ENCODE peak calls at places on chromosomes 13 and 19, in eight cellular contexts. T is dorsolateral prefrontal cortex, Z is fibroblast of the aortic adventitia, V is IMR-90, X is AG04450, I is NT2/D1, M is thoracic aorta, W is mesendoderm. K is an unnamed sample.

GRCh38 chr13:23796546-23796945 is 92.7 kb downstream of the MIPEP start:
- DNase-seq in X (no peak), M (no peak), T (no peak), V (peak), Z (no peak), I (no peak), W (no peak), K (peak)

GRCh38 chr13:78604782-78605611 is 1.6 kb upstream of the POU4F1 start:
- DNase-seq in V (peak), X (no peak), W (peak), Z (no peak), I (no peak), T (no peak), M (no peak), K (peak)

GRCh38 chr13:113224486-113224885 is 15.1 kb downstream of the CUL4A start:
- DNase-seq in Z (no peak), T (no peak), I (no peak), X (no peak), V (no peak), M (no peak), W (no peak), K (peak)

GRCh38 chr13:45179428-45179827 is 21.4 kb downstream of the KCTD4 start:
- DNase-seq in X (no peak), Z (no peak), T (no peak), M (no peak), V (peak), W (no peak), I (no peak), K (no peak)

GRCh38 chr19:23771761-23772667 is 13.3 kb upstream of the ZNF681 start:
- DNase-seq in X (no peak), Z (no peak), V (no peak), I (no peak), W (no peak), M (no peak), T (no peak), K (peak)

GRCh38 chr13:74243637-74244526 is 109.7 kb upstream of the KLF12 start:
- DNase-seq in Z (peak), V (peak), I (no peak), T (no peak), M (no peak), X (no peak), W (no peak), K (peak)

GRCh38 chr13:99859178-99860177 is 112.1 kb downstream of the ZIC5 start:
- DNase-seq in W (no peak), V (no peak), I (no peak), M (no peak), Z (no peak), T (no peak), X (no peak), K (no peak)

GRCh38 chr13:113080361-113080831 is 25.2 kb upstream of the F7 start:
- DNase-seq in M (no peak), W (no peak), Z (no peak), V (no peak), I (no peak), T (peak), X (no peak), K (no peak)

GRCh38 chr13:41622545-41623429 is 165.4 kb downstream of the RGCC start:
- DNase-seq in M (no peak), I (no peak), T (no peak), Z (peak), X (no peak), W (no peak), V (peak), K (no peak)

GRCh38 chr13:112672651-112673284 is 17.1 kb upstream of the ATP11A start:
- DNase-seq in X (no peak), I (no peak), W (no peak), Z (no peak), T (no peak), V (no peak), M (no peak), K (no peak)

GRCh38 chr13:77000475-77000874 is 8.6 kb downstream of the CLN5 start:
- DNase-seq in T (no peak), V (no peak), W (no peak), M (no peak), I (no peak), X (no peak), Z (peak), K (no peak)

DNA sequence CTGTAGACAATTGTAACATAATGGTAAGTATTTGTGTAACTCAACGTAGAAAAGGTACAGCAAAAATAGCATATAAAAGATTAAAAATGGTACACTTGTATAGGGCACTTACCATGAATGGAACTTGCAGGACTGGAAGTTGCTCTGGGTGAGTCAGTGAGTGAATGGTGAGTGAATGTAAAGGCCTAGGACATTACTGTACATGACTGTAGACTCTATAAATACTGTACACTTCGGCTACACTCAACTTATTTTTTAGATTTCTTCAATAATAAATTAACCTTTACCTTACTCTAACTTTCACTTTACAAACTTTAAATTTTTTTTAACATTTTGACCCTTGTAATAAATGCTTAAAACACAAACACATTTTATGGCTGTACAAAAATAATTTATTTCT is 72.1 kb upstream of the FAM216B start:
- DNase-seq in Z (no peak), W (no peak), T (no peak), M (no peak), X (no peak), I (no peak), V (no peak), K (peak)
- H3K4me3 ChIP-seq in Z (no peak), W (no peak), T (no peak), M (no peak), X (no peak), I (no peak), V (no peak), K (no peak)

GRCh38 chr13:114282143-114282685 is 813 bp downstream of the UPF3A start:
- DNase-seq in W (no peak), T (no peak), I (peak), V (peak), M (no peak), X (no peak), Z (peak), K (no peak)

GRCh38 chr13:114279146-114279545 is 2.3 kb upstream of the UPF3A start:
- DNase-seq in T (no peak), Z (no peak), I (no peak), M (no peak), W (peak), X (no peak), V (no peak), K (no peak)

GRCh38 chr13:114281351-114282142 is at the start of gene UPF3A:
- DNase-seq in M (peak), Z (peak), W (peak), X (peak), I (peak), T (peak), V (peak), K (peak)

GRCh38 chr13:114283581-114283980 is 2.2 kb downstream of the UPF3A start:
- DNase-seq in M (no peak), T (no peak), X (no peak), Z (no peak), W (peak), V (peak), I (no peak), K (no peak)

DNA sequence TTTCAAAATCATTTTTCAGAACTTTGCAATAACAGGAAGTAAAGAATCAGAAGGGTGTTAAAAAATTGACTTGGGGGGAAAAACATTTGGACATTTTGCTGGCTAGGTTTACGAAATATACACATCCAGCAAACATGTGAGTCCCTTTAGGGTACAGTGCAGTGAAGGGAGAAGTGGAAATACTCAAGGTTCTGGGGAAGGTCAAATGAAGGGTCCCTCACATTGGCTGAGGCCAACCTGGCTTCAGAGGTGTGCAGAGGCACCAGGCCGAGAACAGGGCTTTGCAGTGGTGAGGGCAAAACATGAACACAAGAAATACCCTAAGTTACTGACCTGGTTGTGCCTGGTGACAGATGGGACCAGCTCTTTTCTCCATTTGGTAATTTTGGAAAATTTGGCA is 1.6 kb upstream of the UPF3A start:
- DNase-seq in V (no peak), X (no peak), W (no peak), T (no peak), Z (no peak), M (no peak), I (no peak), K (no peak)
- H3K4me3 ChIP-seq in V (no peak), X (no peak), W (no peak), T (no peak), Z (no peak), M (no peak), I (no peak), K (no peak)

DNA sequence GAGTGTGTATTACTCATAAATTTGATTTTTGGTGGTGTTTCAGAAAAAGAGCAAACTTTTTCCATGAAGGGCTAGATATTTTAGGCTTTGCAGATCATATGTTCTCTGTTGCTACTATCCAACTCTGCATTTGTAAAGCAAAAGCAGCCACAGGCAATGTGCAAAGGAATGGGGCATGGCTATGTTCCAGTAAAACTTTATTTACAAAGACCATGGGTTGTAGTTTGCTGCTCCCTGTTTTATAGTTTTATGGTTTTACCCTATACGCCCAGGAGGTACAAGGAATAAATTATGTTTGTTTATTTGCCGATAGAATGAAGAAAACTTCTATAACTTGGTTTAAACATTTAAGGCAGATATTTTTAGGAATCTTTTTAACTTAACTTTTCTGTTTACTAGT is 23.6 kb downstream of the IFT88 start:
- DNase-seq in X (no peak), Z (no peak), M (no peak), T (no peak), V (no peak), I (no peak), W (no peak), K (no peak)
- H3K4me3 ChIP-seq in X (no peak), Z (no peak), M (no peak), T (no peak), V (no peak), I (no peak), W (no peak), K (no peak)

GRCh38 chr19:872266-872951 is 12.9 kb downstream of the CFD start:
- DNase-seq in T (no peak), M (no peak), Z (peak), X (no peak), I (peak), V (peak), W (peak), K (peak)
- H3K4me3 ChIP-seq in T (no peak), M (no peak), Z (no peak), X (no peak), I (no peak), V (no peak), W (no peak), K (no peak)